ENCODE peak calls at places on chromosome 6, in five cellular contexts. V, B, R, Y and I are unnamed samples. For H3K36me3, the result is how much of the 10 kb centered on the place peaks cover.

GRCh38 chr6:32785781-32786533 is 22.6 kb upstream of the HLA-DQB2 start:
- DNase-seq in Y (peak), R (peak), B (peak), V (peak), I (peak)

GRCh38 chr6:117351521-117351920 is 74.2 kb downstream of the ROS1 start:
- DNase-seq in R (no peak), B (no peak), V (no peak), Y (no peak), I (no peak)

GRCh38 chr6:130357436-130357835 is 8.4 kb upstream of the TMEM200A start:
- DNase-seq in R (no peak), Y (no peak), V (no peak), B (no peak), I (no peak)

GRCh38 chr6:117188627-117189201 is 76.6 kb upstream of the VGLL2 start:
- DNase-seq in Y (peak), R (no peak), V (no peak), B (no peak), I (no peak)

GRCh38 chr6:15207923-15208322 is 37.9 kb upstream of the JARID2 start:
- DNase-seq in B (peak), V (no peak), Y (peak), R (peak), I (peak)

GRCh38 chr6:84665392-84665791 is 99.0 kb downstream of the TBX18 start:
- DNase-seq in B (peak), R (no peak), V (no peak), Y (peak), I (no peak)

GRCh38 chr6:105014954-105015353 is 58.0 kb downstream of the LIN28B start:
- DNase-seq in R (no peak), V (no peak), Y (no peak), B (no peak), I (no peak)

GRCh38 chr6:1129141-1129540 is 182.8 kb upstream of the FOXQ1 start:
- DNase-seq in R (no peak), V (no peak), B (peak), Y (peak), I (no peak)

GRCh38 chr6:152189736-152190135 is 382.3 kb downstream of the ESR1 start:
- DNase-seq in B (peak), V (no peak), Y (no peak), R (no peak), I (no peak)

GRCh38 chr6:24798740-24799540 is at the start of gene ARMH2:
- DNase-seq in B (peak), V (no peak), R (no peak), Y (no peak), I (peak)

GRCh38 chr6:8579372-8579771 is 144.0 kb upstream of the SLC35B3 start:
- DNase-seq in Y (no peak), B (no peak), V (no peak), R (no peak), I (peak)

GRCh38 chr6:132388291-132388690 is 13.0 kb downstream of the MOXD1 start:
- DNase-seq in R (no peak), V (no peak), B (no peak), Y (no peak), I (no peak)

GRCh38 chr6:107636486-107636885 is 146.6 kb downstream of the SOBP start:
- DNase-seq in B (no peak), V (no peak), Y (no peak), R (no peak), I (peak)

GRCh38 chr6:162726997-162727346 is 594 bp downstream of the PRKN start:
- DNase-seq in Y (peak), R (no peak), V (no peak), B (no peak), I (no peak)

GRCh38 chr6:1153696-1154245 is 158.1 kb upstream of the FOXQ1 start:
- DNase-seq in V (no peak), Y (no peak), B (no peak), R (no peak), I (peak)

GRCh38 chr6:148221580-148221979 is 121.1 kb upstream of the SASH1 start:
- DNase-seq in R (no peak), B (peak), Y (peak), V (no peak), I (no peak)

GRCh38 chr6:149363154-149363553 is 36.9 kb upstream of the SUMO4 start:
- DNase-seq in B (no peak), R (no peak), V (no peak), Y (no peak), I (peak)

GRCh38 chr6:112040933-112041332 is 13.0 kb upstream of the CCN6 start:
- DNase-seq in R (no peak), V (no peak), B (no peak), Y (no peak), I (no peak)

GRCh38 chr6:4224082-4224978 is 89.0 kb upstream of the ECI2 start:
- DNase-seq in B (peak), V (no peak), Y (peak), R (no peak), I (no peak)

GRCh38 chr6:56863366-56863765 is 91.5 kb upstream of the BEND6 start:
- DNase-seq in R (no peak), V (no peak), Y (peak), B (peak), I (peak)

GRCh38 chr6:49849121-49849907 is 17.0 kb downstream of the CRISP1 start:
- DNase-seq in B (peak), V (peak), R (no peak), Y (peak), I (peak)

GRCh38 chr6:46105568-46105967 is 24.2 kb upstream of the ENPP4 start:
- DNase-seq in B (no peak), R (no peak), V (no peak), Y (no peak), I (no peak)

GRCh38 chr6:112205521-112206458 is 48.6 kb downstream of the LAMA4 start:
- DNase-seq in V (no peak), B (peak), Y (no peak), R (no peak), I (no peak)

DNA sequence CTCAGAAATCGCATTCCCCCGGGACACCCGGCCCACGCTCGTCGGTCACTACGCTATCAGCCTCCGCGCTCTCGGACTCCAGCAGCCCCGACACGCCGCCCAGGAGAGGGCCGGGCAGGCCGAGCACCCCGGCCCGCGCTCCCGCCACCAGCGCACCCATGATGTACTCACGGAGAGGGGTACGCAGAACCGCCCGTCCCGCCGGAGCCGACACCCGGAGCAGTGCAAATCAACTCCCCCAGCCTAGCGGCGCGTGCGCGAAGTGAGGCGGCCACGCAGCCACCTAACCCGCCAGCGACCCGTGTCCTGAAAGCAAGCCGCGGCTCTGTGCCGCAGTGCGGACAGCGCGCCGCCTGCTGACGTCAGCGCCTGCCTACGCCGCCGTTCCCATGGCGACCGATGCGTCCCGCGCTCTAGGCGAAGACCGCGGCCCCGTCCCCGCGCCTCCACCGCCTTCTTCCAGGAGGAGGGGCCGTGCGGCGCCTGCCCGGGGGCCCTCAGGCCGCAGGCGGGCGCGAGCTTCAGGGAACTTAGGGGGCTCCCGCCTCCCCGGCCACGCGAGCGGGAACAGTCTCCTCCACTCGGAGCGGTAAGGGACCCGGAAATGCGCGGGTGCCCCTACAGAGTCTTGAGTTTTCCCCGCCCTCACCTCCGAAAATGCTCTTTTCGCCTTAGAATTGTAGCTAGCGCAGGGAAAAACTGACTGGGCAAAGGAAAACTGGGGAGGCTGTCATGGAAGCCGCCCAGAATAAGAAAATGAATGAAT is at the start of gene AHI1:
- DNase-seq in B (peak), V (peak), Y (peak), R (peak), I (peak)
- H3K14ac ChIP-seq in B (peak), V (peak), Y (peak), R (no peak), I (peak)

GRCh38 chr6:30589754-30590358 is 18.6 kb downstream of the ABCF1 start:
- DNase-seq in Y (no peak), V (no peak), R (no peak), B (no peak), I (no peak)
- H3K36me3 ChIP-seq in Y (half or more), V (half or more), R (half or more), B (half or more), I (half or more)

DNA sequence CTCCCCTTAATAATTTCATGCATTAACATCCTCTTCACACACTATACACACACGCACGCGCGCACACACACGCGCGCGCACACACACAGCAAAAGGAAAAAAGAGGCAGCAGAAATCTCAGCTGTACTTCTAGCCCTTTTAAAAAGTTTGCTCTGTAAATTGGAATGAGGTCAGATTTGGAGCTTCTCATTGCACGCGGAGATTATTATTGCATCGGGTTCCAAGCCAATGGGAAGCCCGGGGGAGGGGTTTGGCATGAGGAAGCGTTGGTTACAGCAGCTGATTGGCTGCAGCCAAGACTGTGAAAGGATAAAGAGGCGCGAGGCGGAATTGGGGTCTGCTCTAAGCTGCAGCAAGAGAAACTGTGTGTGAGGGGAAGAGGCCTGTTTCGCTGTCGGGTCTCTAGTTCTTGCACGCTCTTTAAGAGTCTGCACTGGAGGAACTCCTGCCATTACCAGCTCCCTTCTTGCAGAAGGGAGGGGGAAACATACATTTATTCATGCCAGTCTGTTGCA is at the start of gene SOX4:
- DNase-seq in V (peak), B (peak), Y (peak), R (peak), I (peak)
- H3K14ac ChIP-seq in V (peak), B (peak), Y (peak), R (no peak), I (peak)

GRCh38 chr6:44113396-44113795 is 13.9 kb downstream of the MRPL14 start:
- DNase-seq in B (no peak), R (no peak), V (no peak), Y (no peak), I (no peak)

GRCh38 chr6:44110005-44110681 is 17.1 kb downstream of the MRPL14 start:
- DNase-seq in R (no peak), B (no peak), Y (no peak), V (no peak), I (no peak)

GRCh38 chr6:44109212-44109611 is 18.0 kb downstream of the MRPL14 start:
- DNase-seq in V (no peak), R (no peak), Y (no peak), B (no peak), I (no peak)

GRCh38 chr6:44111434-44112417 is 15.5 kb downstream of the MRPL14 start:
- DNase-seq in R (no peak), B (no peak), V (no peak), Y (no peak), I (no peak)

DNA sequence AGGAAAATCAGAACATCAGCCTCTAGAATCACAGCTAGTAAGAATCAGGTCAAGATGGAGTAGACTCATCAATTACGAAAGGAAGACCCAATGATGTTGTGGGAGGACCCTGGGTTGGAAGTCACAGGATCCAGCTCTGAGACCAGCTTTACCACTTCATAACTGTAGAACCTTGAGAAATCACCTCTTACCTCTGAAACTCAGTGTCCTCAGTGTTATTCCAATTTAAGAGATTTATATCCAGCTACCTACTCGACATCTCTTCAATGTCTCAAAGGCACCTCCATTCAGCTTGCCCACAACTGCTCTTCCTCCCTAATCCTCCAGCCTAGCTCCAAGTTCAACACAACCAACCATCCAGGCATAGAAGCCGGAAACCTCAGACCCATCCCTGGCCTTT is 16.3 kb downstream of the MRPL14 start:
- DNase-seq in V (no peak), Y (no peak), R (no peak), B (no peak), I (no peak)
- H3K36me3 ChIP-seq in V (half or more), Y (under half), R (half or more), B (under half), I (half or more)